ENCODE peak calls at places on chromosomes 12 and 14, in seven cellular contexts. K, H, R, N, Q, G and E are unnamed samples.

GRCh38 chr12:101414533-101415119 is 7.1 kb upstream of the ARL1 start:
- DNase-seq in R (no peak), K (peak), H (no peak), G (peak), Q (peak), N (no peak), E (peak)

GRCh38 chr12:54311091-54311490 is 10.3 kb upstream of the NFE2 start:
- DNase-seq in Q (no peak), N (no peak), R (no peak), G (no peak), H (no peak), K (no peak), E (no peak)

GRCh38 chr12:56989866-56990610 is 16.3 kb downstream of the ZBTB39 start:
- DNase-seq in K (no peak), R (no peak), Q (no peak), N (no peak), G (no peak), H (no peak), E (no peak)

GRCh38 chr12:130879212-130879686 is 7.4 kb downstream of the RAN start:
- DNase-seq in H (no peak), G (no peak), Q (no peak), K (no peak), N (peak), R (no peak), E (no peak)

GRCh38 chr12:75208851-75209781 is 523 bp downstream of the KCNC2 start:
- DNase-seq in R (no peak), K (no peak), N (no peak), G (peak), H (no peak), Q (peak), E (no peak)

GRCh38 chr12:106249411-106250135 is 1.8 kb upstream of the CKAP4 start:
- DNase-seq in K (no peak), Q (no peak), N (no peak), G (no peak), H (no peak), R (no peak), E (no peak)

GRCh38 chr12:65800928-65801327 is 23.4 kb upstream of the HMGA2 start:
- DNase-seq in K (no peak), Q (peak), H (no peak), R (no peak), N (no peak), G (peak), E (peak)

GRCh38 chr14:34449819-34450541 is 12.1 kb downstream of the SPTSSA start:
- DNase-seq in R (no peak), N (no peak), Q (no peak), K (no peak), H (no peak), G (no peak), E (no peak)

GRCh38 chr12:26761775-26762174 is 71.2 kb downstream of the ITPR2 start:
- DNase-seq in G (no peak), N (no peak), H (no peak), K (no peak), Q (no peak), R (no peak), E (no peak)

GRCh38 chr12:56337753-56338221 is 897 bp upstream of the IL23A start:
- DNase-seq in Q (no peak), R (no peak), N (no peak), H (no peak), K (no peak), G (no peak), E (no peak)

GRCh38 chr12:100591979-100592378 is 18.5 kb downstream of the GAS2L3 start:
- DNase-seq in Q (no peak), R (no peak), N (no peak), G (no peak), K (no peak), H (no peak), E (no peak)

DNA sequence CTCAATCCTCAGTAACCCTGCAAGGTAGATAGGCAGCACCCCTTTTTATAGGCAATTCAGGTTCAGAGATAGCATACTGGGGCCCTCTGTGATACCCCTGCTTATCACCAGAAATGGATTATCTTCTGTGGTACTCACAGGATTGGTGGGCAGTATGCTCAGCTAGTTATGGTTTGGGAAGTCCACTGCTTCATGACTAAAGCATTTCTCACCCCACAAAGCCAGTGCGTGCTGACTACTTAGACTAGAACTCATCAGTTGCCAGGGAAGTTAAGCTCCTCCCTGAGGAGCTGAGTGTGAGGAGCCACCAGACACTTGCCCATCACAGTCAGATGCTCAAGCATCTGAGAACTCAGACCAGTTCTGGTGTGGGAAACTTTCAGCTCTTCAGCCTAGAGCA is 76.3 kb downstream of the SCAF11 start:
- DNase-seq in G (peak), N (no peak), R (no peak), Q (peak), H (no peak), K (no peak), E (peak)
- H3K4me3 ChIP-seq in G (no peak), N (no peak), R (no peak), Q (no peak), H (no peak), K (no peak), E (no peak)

DNA sequence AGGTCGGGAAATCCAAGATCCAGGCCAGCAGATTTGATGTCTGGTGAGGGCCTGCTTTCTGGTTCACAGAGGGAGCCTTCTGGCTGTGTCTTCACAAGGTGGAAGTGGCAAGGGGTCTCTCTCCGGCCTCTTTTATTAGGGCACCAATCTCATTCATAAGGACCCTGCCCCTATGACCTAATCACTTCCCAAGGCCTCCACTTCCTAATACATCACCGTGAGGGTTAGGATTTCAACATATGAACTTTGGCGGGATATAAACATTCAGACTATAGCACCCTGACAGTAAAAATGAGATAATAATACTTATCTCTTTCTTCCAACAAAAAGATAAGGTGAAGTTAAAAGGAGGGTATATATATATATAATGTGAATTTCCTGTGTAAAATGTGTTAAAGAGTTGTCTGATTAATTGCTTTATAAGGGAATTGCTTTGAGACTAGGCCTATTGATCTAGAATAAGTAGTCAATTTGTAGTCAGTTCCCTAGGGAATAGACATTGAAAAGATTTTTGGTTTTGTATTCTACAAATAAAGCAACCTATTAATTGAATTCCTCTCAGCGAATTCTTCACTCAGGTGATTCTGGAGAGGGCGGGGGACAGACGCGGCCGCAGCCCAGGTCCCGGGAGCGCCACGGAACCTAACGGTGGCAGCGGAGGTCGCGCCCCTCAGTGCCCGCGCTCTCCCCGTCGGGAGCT is 516 bp upstream of the LGALS3 start:
- DNase-seq in N (no peak), R (no peak), K (no peak), H (no peak), Q (no peak), G (no peak), E (no peak)
- H3K4me3 ChIP-seq in N (peak), R (peak), K (peak), H (peak), Q (peak), G (peak), E (peak)

GRCh38 chr14:38209572-38210159 is 2.0 kb downstream of the SSTR1 start:
- DNase-seq in G (no peak), R (no peak), K (no peak), N (peak), H (no peak), Q (no peak), E (no peak)

GRCh38 chr14:38208825-38209562 is 1.3 kb downstream of the SSTR1 start:
- DNase-seq in G (peak), N (no peak), H (no peak), R (no peak), K (no peak), Q (no peak), E (peak)

GRCh38 chr14:38211258-38211735 is 3.6 kb downstream of the SSTR1 start:
- DNase-seq in K (no peak), H (no peak), G (no peak), R (no peak), Q (no peak), N (no peak), E (no peak)

GRCh38 chr14:38210587-38211257 is 3.0 kb downstream of the SSTR1 start:
- DNase-seq in R (no peak), N (no peak), Q (no peak), G (peak), K (no peak), H (no peak), E (no peak)

DNA sequence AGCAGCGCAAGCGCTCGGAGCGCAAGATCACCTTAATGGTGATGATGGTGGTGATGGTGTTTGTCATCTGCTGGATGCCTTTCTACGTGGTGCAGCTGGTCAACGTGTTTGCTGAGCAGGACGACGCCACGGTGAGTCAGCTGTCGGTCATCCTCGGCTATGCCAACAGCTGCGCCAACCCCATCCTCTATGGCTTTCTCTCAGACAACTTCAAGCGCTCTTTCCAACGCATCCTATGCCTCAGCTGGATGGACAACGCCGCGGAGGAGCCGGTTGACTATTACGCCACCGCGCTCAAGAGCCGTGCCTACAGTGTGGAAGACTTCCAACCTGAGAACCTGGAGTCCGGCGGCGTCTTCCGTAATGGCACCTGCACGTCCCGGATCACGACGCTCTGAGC is 2.5 kb downstream of the SSTR1 start:
- DNase-seq in K (no peak), H (no peak), N (no peak), G (peak), R (no peak), Q (no peak), E (peak)
- H3K4me3 ChIP-seq in K (peak), H (no peak), N (peak), G (peak), R (peak), Q (peak), E (peak)

DNA sequence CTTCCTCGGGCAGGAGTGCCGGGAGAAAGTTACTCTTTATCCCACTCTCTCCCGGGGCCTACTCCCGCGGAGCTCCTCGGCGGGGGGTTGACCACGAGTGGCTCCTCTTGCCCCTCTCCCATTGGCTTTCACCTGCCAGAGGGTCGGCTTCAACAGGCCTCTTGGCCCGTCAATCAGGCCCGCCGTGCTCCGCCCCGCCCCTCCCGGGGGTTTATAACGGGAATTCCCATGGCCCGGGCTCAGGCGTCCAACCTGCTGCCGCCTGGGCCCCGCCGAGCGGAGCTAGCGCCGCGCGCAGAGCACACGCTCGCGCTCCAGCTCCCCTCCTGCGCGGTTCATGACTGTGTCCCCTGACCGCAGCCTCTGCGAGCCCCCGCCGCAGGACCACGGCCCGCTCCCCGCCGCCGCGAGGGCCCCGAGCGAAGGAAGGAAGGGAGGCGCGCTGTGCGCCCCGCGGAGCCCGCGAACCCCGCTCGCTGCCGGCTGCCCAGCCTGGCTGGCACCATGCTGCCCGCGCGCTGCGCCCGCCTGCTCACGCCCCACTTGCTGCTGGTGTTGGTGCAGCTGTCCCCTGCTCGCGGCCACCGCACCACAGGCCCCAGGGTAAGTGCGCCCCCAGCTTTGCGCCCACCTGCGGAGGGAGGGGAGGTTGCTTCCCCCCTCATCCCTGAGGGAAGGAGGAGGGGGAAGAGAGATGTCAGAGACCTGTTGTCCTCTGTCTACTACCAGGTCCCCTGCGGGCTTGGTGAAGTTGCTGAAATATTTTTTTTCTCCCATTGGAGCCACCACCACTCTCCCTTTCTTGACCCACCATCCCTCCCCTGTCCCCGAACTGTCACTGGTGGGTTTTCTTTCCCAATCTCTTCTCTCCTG is at the start of gene SMOC1:
- DNase-seq in R (peak), K (no peak), G (peak), H (no peak), N (no peak), Q (peak), E (no peak)
- H3K4me3 ChIP-seq in R (peak), K (no peak), G (peak), H (no peak), N (peak), Q (peak), E (no peak)

DNA sequence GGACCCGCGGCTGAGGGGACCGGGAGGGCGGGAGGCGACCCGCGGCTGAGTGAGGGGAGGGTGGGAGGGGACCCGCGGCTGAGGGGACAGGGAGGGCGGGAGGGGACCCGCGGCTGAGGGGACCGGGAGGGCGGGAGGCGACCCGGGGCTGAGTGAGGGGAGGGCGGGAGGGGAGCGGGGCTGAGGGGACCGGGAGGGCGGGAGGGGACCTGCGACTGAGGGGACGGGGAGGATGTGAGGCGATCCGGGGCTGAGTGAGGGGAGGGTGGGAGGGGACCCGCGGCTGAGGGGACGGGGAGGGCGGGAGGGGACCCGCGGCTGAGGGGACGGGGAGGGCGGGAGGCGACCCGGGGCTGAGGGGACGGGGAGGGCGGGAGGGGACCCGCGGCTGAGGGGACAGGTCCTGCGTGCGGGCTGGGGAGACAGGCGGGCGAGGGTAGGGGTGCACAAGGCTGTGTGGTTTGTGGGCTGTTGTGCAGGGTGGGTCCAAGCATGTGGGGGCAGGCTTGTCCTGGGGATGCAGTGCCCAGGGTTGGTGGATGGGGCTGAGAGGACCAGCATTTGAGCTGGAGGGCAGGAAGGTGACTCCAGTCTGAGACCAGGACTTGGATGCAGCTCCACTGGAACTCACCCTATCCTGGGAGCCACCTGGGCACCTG is 9.2 kb downstream of the PLD4 start:
- DNase-seq in N (peak), Q (no peak), K (no peak), R (no peak), H (no peak), G (no peak), E (no peak)
- H3K4me3 ChIP-seq in N (peak), Q (no peak), K (peak), R (peak), H (no peak), G (no peak), E (no peak)

DNA sequence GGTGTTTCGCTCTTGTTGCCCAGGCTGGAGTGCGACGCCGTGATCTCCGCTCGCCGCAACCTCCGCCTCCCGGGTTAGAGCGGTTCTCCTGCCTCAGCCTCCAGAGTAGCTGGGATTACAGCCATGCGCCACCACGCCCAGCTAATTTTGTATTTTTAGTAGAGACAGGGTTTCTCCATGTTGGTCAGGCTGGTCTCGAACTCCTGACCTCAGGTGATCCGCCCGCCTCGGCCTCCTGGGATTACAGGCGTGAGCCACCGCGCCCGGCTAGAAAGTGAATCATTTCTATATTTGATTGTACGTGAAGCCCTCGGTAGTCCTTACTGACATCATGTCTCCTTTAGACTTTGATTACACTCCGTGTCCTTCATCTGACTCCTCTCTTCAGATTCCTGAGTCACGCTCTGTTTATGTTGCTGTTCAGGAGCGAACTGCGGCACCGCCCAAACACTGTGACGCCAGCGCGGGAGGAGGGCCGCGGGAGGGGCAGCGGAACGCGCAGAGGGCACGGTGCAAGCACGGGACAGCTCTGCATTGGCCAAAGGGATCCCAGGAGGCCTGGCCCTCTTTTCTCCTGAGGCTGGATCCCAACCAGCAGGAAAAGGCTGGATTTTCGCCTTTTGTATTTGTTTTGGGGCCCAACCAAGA is 578 bp upstream of the GABARAPL1 start:
- DNase-seq in G (peak), Q (peak), H (peak), N (peak), R (peak), K (peak), E (peak)
- H3K4me3 ChIP-seq in G (peak), Q (peak), H (peak), N (peak), R (peak), K (peak), E (peak)

DNA sequence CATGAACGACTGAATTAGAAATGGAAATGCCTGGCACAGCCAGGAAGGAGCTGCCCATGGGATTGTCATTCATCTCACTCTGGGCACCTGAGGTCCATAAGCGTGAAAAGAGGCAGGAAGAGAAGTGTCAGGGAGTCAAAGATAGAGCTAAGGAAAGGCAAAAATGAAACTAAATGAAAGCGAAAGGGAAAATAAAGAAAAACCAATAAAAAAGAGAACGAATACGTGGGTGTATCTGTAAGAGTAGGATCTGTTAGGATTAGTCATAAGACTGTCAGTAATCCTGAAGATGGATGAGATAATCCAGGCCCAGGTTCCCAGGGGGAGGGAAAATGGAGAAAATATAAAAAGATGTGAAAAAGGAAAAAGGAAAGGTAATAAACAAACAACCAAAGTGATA is 23.5 kb downstream of the MEG3 start:
- DNase-seq in R (no peak), Q (no peak), H (no peak), K (no peak), N (no peak), G (no peak), E (no peak)
- H3K4me3 ChIP-seq in R (no peak), Q (no peak), H (peak), K (no peak), N (no peak), G (no peak), E (no peak)

DNA sequence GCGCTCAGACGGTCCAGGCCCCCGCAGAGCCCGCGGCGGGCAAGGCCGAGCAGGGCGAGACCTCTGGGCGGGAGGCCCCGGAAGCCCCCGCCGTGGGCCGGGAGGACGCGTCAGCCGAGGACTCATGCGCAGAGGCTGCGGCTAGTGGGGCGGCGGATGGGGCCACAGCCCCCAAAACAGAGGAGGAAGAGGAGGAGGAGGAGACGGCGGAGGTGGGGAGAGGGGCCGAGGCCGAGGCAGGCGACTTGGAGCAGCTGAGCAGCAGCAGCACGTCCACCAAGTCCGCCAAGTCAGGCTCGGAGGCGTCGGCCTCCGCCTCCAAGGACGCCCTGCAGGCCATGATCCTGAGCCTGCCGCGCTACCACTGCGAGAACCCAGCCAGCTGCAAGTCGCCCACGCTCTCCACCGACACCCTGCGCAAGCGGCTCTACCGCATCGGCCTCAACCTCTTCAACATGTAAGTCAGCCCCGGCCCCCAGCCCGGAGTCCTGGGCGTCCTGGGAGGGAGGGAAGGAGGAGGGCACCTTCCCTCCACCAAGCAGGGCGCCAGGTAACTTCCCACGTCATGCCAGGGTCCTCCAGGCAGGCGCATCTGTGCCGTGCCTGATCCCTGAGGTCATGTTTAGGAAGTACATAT is 72.4 kb downstream of the IQSEC3 start:
- DNase-seq in Q (no peak), N (no peak), G (no peak), K (no peak), H (peak), R (peak), E (no peak)
- H3K4me3 ChIP-seq in Q (no peak), N (peak), G (no peak), K (peak), H (peak), R (peak), E (no peak)

GRCh38 chr12:48789858-48790326 is 1.0 kb upstream of the ADCY6 start:
- DNase-seq in H (no peak), G (no peak), K (no peak), R (no peak), N (no peak), Q (no peak), E (no peak)
- H3K4me3 ChIP-seq in H (no peak), G (peak), K (peak), R (peak), N (peak), Q (peak), E (peak)